ENCODE peak calls at places on chromosomes 4 and X, in six cellular contexts. F is A549, L is fibroblast of mammary gland, J is cardiac muscle cell, A is dorsolateral prefrontal cortex, M is Peyer's patch. H is an unnamed sample.

GRCh38 chrX:15391850-15392249 is 7.6 kb upstream of the VEGFD start:
- DNase-seq in F (no peak), L (no peak), J (no peak), A (no peak), M (no peak), H (no peak)

GRCh38 chr4:71841336-71841735 is 57.5 kb upstream of the GC start:
- DNase-seq in F (no peak), L (no peak), J (no peak), A (no peak), M (no peak), H (peak; percentile 53)

GRCh38 chrX:1323315-1323714 is 13.3 kb upstream of the IL3RA start:
- DNase-seq in F (peak; percentile 84), L (no peak), J (peak; percentile 49), A (no peak), M (peak; percentile 70), H (no peak)

GRCh38 chr4:102535398-102536082 is 34.4 kb downstream of the NFKB1 start:
- DNase-seq in F (no peak), L (peak; percentile 84), J (no peak), A (no peak), M (no peak), H (peak; percentile 72)

GRCh38 chr4:146485968-146486367 is 35.8 kb downstream of the SLC10A7 start:
- DNase-seq in F (no peak), L (no peak), J (no peak), A (no peak), M (no peak), H (no peak)

GRCh38 chrX:135429429-135429828 is 7.7 kb downstream of the SMIM10L2A start:
- DNase-seq in F (no peak), L (no peak), J (no peak), A (no peak), M (no peak), H (no peak)

GRCh38 chr4:75985116-75985515 is 5.6 kb downstream of the SDAD1 start:
- DNase-seq in F (no peak), L (peak; percentile 99), J (no peak), A (no peak), M (no peak), H (peak; percentile 80)

GRCh38 chr4:107838763-107839162 is 14.0 kb downstream of the SGMS2 start:
- DNase-seq in F (no peak), L (peak; percentile 74), J (no peak), A (no peak), M (no peak), H (peak; percentile 37)

GRCh38 chr4:972651-973424 is 531 bp downstream of the DGKQ start:
- DNase-seq in F (no peak), L (no peak), J (no peak), A (no peak), M (peak; percentile 53), H (no peak)

GRCh38 chrX:10071451-10072163 is 85.2 kb upstream of the CLCN4 start:
- DNase-seq in F (no peak), L (peak; percentile 31), J (no peak), A (no peak), M (no peak), H (no peak)

GRCh38 chr4:116478343-116478742 is 607.0 kb downstream of the TRAM1L1 start:
- DNase-seq in F (no peak), L (no peak), J (no peak), A (no peak), M (no peak), H (no peak)

GRCh38 chr4:74032064-74032463 is 6.4 kb downstream of the CXCL3 start:
- DNase-seq in F (no peak), L (peak; percentile 78), J (no peak), A (no peak), M (no peak), H (peak; percentile 37)

GRCh38 chr4:157075811-157076577 is at the start of gene GLRB:
- DNase-seq in F (peak; percentile 6), L (no peak), J (peak; percentile 56), A (no peak), M (no peak), H (no peak)

GRCh38 chr4:78481180-78481579 is 70.4 kb upstream of the ANXA3 start:
- DNase-seq in F (no peak), L (peak; percentile 99), J (no peak), A (no peak), M (no peak), H (peak; percentile 74)

GRCh38 chr4:17690898-17691297 is 76.5 kb downstream of the MED28 start:
- DNase-seq in F (peak; percentile 31), L (no peak), J (no peak), A (no peak), M (no peak), H (peak; percentile 33)

GRCh38 chr4:137378393-137379290 is 153.7 kb downstream of the PCDH18 start:
- DNase-seq in F (no peak), L (peak; percentile 61), J (no peak), A (no peak), M (no peak), H (peak; percentile 44)

GRCh38 chr4:184250795-184251679 is 33.4 kb upstream of the ENPP6 start:
- DNase-seq in F (peak; percentile 58), L (peak; percentile 61), J (peak; percentile 71), A (no peak), M (no peak), H (peak; percentile 58)

GRCh38 chr4:8218371-8219050 is 19.4 kb downstream of the SH3TC1 start:
- DNase-seq in F (no peak), L (no peak), J (no peak), A (no peak), M (no peak), H (no peak)

GRCh38 chr4:138889216-138889615 is 126.4 kb upstream of the NOCT start:
- DNase-seq in F (no peak), L (no peak), J (no peak), A (no peak), M (no peak), H (no peak)

GRCh38 chr4:121070696-121071639 is 1.4 kb downstream of the NDNF start:
- DNase-seq in F (peak; percentile 43), L (peak; percentile 47), J (peak; percentile 67), A (no peak), M (peak; percentile 44), H (no peak)

GRCh38 chrX:68659385-68659784 is 11.9 kb downstream of the STARD8 start:
- DNase-seq in F (no peak), L (no peak), J (no peak), A (no peak), M (no peak), H (no peak)

GRCh38 chrX:69145281-69145680 is 20.0 kb downstream of the PJA1 start:
- DNase-seq in F (no peak), L (no peak), J (no peak), A (no peak), M (peak; percentile 19), H (no peak)

GRCh38 chr4:54152846-54153600 is 53.1 kb downstream of the GSX2 start:
- DNase-seq in F (no peak), L (peak; percentile 49), J (no peak), A (no peak), M (no peak), H (peak; percentile 77)

GRCh38 chr4:185932491-185932890 is 120.5 kb upstream of the SORBS2 start:
- DNase-seq in F (no peak), L (peak; percentile 54), J (no peak), A (no peak), M (no peak), H (no peak)

GRCh38 chrX:12497832-12498591 is 293.2 kb upstream of the PRPS2 start:
- DNase-seq in F (peak; percentile 4), L (no peak), J (peak; percentile 2), A (no peak), M (no peak), H (no peak)

GRCh38 chrX:153863251-153863991 is 22.6 kb downstream of the L1CAM start:
- DNase-seq in F (no peak), L (no peak), J (no peak), A (peak; percentile 20), M (no peak), H (no peak)

GRCh38 chr4:112546476-112546875 is 30.5 kb upstream of the NEUROG2 start:
- DNase-seq in F (no peak), L (peak; percentile 42), J (no peak), A (no peak), M (no peak), H (no peak)

GRCh38 chr4:2725380-2725779 is 30.8 kb downstream of the TNIP2 start:
- DNase-seq in F (no peak), L (no peak), J (no peak), A (no peak), M (no peak), H (no peak)

GRCh38 chr4:2728806-2729532 is 27.2 kb downstream of the TNIP2 start:
- DNase-seq in F (no peak), L (no peak), J (no peak), A (no peak), M (no peak), H (no peak)

GRCh38 chr4:2729533-2729875 is 26.6 kb downstream of the TNIP2 start:
- DNase-seq in F (no peak), L (no peak), J (no peak), A (no peak), M (no peak), H (no peak)

GRCh38 chr4:2731907-2732314 is 24.2 kb downstream of the TNIP2 start:
- DNase-seq in F (no peak), L (peak; percentile 21), J (no peak), A (no peak), M (no peak), H (no peak)

GRCh38 chr4:2728221-2728620 is 27.9 kb downstream of the TNIP2 start:
- DNase-seq in F (no peak), L (no peak), J (no peak), A (no peak), M (no peak), H (no peak)
- TF ChIP-seq CTCF in F (no peak), L (no peak), J (no peak), A (no peak), M (no peak), H (no peak)

GRCh38 chrX:17859609-17860178 is 1.4 kb downstream of the RAI2 start:
- DNase-seq in F (no peak), L (no peak), J (no peak), A (no peak), M (no peak), H (no peak)
- H3K4me3 ChIP-seq in F (peak overlapping the region; percentile 52), L (no peak overlapping the region), J (peak overlapping the region; percentile 32), A (peak overlapping the region; percentile 68), M (peak overlapping the region; percentile 13), H (no peak overlapping the region)

DNA sequence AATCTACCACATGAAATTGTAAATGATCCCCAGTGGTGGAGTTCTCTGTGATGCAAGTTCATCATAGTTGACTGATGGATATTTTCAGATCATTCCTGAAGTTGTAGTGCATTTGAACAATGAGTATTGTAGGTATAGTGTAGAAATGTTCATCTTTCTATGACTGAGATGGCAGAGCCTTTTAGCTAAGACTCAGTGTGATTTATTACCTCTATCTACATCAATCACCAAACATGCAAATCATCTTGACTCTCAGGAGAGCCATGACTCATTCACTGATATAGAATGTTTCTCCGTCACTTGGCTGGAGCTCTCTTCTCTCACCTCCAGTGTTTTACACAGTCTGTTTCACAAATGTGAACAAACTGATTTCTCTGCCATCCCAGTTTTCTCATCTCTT is 392.6 kb downstream of the IL1RAPL1 start:
- DNase-seq in F (no peak), L (no peak), J (no peak), A (no peak), M (no peak), H (no peak)
- TF ChIP-seq CTCF in F (no peak), L (no peak), J (no peak), A (no peak), M (no peak), H (no peak)

GRCh38 chr4:3765271-3766206 is 646 bp upstream of the ADRA2C start:
- DNase-seq in F (peak; percentile 56), L (peak; percentile 53), J (peak; percentile 84), A (peak; percentile 43), M (no peak), H (peak; percentile 14)
- H3K4me3 ChIP-seq in F (peak overlapping the region; percentile 45), L (no peak overlapping the region), J (peak overlapping the region; percentile 15), A (peak overlapping the region; percentile 57), M (no peak overlapping the region), H (peak overlapping the region; percentile 23)